ENCODE peak calls at places on chromosomes 13 and 19, in four cellular contexts. E, O, X and L are unnamed samples.

GRCh38 chr13:95677564-95678386 is 836 bp downstream of the DNAJC3 start:
- DNase-seq in E (no peak), O (peak; percentile 61), X (peak; percentile 23), L (peak; percentile 45)

GRCh38 chr13:112776971-112777370 is 87.1 kb downstream of the ATP11A start:
- DNase-seq in E (no peak), O (no peak), X (no peak), L (peak; percentile 6)

GRCh38 chr19:16470911-16471811 is 609 bp downstream of the EPS15L1 start:
- DNase-seq in E (no peak), O (peak; percentile 52), X (peak; percentile 55), L (no peak)

GRCh38 chr19:22622020-22622419 is 12.1 kb upstream of the ZNF492 start:
- DNase-seq in E (no peak), O (no peak), X (no peak), L (no peak)

GRCh38 chr19:17445526-17446165 is 2.8 kb downstream of the TMEM221 start:
- DNase-seq in E (no peak), O (no peak), X (no peak), L (no peak)

GRCh38 chr13:91375119-91375729 is 23.2 kb upstream of the GPC5 start:
- DNase-seq in E (no peak), O (peak; percentile 10), X (peak; percentile 8), L (no peak)

GRCh38 chr13:80881495-80882482 is 540.9 kb upstream of the SPRY2 start:
- DNase-seq in E (no peak), O (no peak), X (no peak), L (no peak)

GRCh38 chr13:34993470-34993869 is 51.4 kb downstream of the NBEA start:
- DNase-seq in E (no peak), O (no peak), X (no peak), L (no peak)

GRCh38 chr13:28489536-28489935 is 5.4 kb downstream of the FLT1 start:
- DNase-seq in E (no peak), O (no peak), X (peak; percentile 45), L (no peak)

GRCh38 chr19:41795031-41795461 is 1.3 kb upstream of the CEACAM3 start:
- DNase-seq in E (peak; percentile 71), O (peak; percentile 70), X (peak; percentile 16), L (no peak)

GRCh38 chr19:757811-758668 is 7.1 kb downstream of the MISP start:
- DNase-seq in E (no peak), O (no peak), X (no peak), L (no peak)

DNA sequence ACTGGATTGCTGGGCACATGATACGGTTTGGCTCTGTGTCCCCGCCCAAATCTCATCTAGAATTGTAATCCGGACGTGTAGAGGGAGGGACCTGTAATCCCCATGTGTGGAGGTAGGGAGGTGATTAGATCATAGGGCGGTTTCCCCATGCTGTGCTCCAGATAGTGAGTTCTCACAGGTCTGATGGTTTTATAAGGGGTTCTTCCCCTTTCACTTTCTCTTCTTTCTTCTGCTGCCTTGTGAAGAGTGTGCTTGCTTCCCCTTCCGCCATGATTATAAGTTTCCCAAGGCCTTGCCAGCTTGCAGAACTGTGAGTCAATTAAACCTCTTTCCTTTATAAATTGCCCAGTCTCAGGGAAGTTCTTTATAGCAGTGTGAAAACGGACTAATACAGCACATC is 32.6 kb upstream of the MTIF3 start:
- DNase-seq in E (no peak), O (no peak), X (no peak), L (no peak)
- TF ChIP-seq POLR2A in E (no peak), O (no peak), X (no peak), L (no peak)

DNA sequence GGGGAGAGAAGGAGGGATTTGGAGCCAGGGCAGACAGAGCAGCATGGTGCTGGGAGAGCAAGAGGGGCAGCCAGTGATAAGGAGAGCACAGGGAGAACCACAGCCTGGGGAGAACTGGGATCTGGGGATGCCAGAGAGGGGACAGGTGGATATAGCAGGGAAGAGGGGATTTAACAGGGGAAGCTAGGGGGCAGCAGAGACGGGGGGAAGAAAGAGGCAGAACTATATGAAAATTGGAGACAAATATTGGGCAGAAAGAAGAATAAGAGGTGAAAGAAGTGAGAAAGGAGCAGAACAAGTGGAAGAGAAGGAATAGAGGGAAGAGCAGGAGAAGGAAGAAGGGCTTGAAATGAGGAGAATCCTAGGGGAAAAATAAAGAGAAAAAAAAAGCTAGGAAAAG is 6.5 kb upstream of the ZNF528 start:
- DNase-seq in E (no peak), O (no peak), X (no peak), L (no peak)
- H3K9me3 ChIP-seq in E (peaks cover 11% of the 10 kb centered on the region), O (peaks cover 46% of the 10 kb centered on the region), X (peaks cover 43% of the 10 kb centered on the region), L (peaks cover 21% of the 10 kb centered on the region)

DNA sequence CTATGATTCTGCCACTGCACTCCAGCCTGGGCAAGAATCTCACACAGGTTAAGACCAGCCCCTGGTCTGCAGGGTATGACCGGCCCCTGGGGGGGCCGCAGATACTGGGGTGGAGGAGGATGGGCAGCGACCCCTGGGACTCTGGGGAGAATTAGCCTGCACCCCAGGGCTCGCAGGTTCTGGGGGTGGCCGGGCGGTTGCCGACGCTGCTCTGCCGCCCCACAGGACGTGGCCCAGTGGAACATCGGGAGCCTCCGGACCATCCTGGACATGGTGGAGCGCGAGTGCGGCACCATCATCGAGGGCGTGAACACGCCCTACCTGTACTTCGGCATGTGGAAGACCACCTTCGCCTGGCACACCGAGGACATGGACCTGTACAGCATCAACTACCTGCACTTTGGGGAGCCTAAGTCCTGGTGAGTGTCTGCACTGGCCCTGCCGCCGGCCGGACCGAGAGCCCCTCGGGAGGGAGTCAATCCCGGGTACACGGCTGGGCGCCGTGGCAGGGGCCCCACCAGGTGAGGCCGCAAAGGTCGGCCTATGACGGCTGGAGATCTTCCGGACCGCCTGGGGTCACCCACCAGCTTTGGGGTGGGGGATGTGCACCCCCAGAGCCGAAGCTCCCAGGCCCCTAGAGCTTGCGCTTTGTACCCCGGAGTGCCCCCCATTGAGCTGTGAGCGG is 78.5 kb downstream of the KDM4B start:
- DNase-seq in E (no peak), O (no peak), X (no peak), L (no peak)
- H3K4me1 ChIP-seq in E (peaks cover 20% of the 10 kb centered on the region), O (peaks cover 37% of the 10 kb centered on the region), X (peaks cover 21% of the 10 kb centered on the region), L (no peaks in the 10 kb centered on the region)

DNA sequence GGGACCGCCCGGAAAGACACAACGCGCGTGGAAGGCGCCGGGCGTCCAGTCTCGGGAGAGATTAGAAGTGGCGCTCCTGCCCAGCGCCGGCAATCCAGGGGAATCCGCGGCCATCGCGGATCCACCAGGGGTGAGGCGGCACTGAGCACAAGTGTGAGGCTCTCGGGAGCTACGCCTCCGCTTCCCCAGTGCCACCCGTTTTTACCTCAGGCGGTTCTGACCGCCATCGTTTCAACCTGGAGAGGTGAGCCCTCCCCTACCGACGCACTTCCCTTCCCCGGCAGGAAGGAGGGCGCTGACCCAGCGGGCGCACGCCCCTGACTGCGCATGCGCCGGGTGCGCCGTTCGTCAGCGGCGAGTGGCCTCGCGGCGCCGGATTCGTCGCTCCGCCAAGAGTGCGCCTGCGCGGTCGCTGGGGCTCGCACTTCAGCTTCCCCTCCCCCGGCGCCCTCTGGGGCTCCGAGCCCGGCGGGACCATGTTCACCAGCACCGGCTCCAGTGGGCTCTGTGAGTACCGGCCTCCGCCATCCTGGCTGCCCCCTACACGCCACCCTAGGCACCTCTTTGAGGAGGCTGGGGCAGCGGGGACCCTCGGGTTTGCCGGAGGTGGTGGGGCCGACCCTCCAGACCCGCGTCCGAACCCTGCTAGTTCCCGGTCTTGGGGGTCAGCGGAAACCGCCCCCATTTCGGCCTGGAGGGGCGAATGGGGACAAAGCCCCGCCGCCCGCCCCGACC is at the start of gene UBAC2:
- DNase-seq in E (peak; percentile 78), O (peak; percentile 96), X (peak; percentile 91), L (peak; percentile 96)
- TF ChIP-seq POLR2A in E (peak; percentile 97), O (peak; percentile 96), X (peak; percentile 98), L (peak; percentile 99)

DNA sequence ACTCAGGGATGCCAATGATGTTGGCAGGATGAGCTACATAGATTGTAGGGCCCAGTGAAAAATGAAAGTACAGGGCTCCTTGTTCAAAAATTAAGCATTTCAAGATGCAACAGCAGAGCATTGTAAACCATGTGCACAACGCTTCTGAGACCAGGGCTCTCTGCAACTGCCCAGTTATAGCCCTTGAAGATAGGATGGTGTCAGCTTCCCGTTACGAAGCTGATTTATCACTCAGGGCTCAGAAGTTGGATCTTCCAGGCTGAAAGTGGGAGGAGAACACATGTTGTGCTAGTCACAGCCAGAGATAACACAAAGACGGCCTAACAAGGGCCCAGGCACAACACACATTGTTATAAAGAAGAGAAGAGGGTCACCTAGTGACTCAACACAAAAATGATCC is 466.7 kb downstream of the TUBA3C start:
- DNase-seq in E (no peak), O (no peak), X (no peak), L (no peak)
- H3K9me3 ChIP-seq in E (no peaks in the 10 kb centered on the region), O (no peaks in the 10 kb centered on the region), X (no peaks in the 10 kb centered on the region), L (no peaks in the 10 kb centered on the region)

GRCh38 chr13:52414963-52415362 is 9.0 kb upstream of the THSD1 start:
- DNase-seq in E (no peak), O (no peak), X (peak; percentile 69), L (no peak)

GRCh38 chr13:52406629-52407028 is 657 bp upstream of the THSD1 start:
- DNase-seq in E (no peak), O (no peak), X (no peak), L (no peak)

GRCh38 chr13:52414051-52414450 is 8.1 kb upstream of the THSD1 start:
- DNase-seq in E (no peak), O (no peak), X (no peak), L (no peak)

GRCh38 chr13:52412128-52412527 is 6.2 kb upstream of the THSD1 start:
- DNase-seq in E (no peak), O (no peak), X (no peak), L (no peak)

GRCh38 chr13:52411629-52412028 is 5.7 kb upstream of the THSD1 start:
- DNase-seq in E (no peak), O (no peak), X (peak; percentile 81), L (no peak)
- H3K4me1 ChIP-seq in E (no peaks in the 10 kb centered on the region), O (no peaks in the 10 kb centered on the region), X (peaks cover 16% of the 10 kb centered on the region), L (no peaks in the 10 kb centered on the region)

DNA sequence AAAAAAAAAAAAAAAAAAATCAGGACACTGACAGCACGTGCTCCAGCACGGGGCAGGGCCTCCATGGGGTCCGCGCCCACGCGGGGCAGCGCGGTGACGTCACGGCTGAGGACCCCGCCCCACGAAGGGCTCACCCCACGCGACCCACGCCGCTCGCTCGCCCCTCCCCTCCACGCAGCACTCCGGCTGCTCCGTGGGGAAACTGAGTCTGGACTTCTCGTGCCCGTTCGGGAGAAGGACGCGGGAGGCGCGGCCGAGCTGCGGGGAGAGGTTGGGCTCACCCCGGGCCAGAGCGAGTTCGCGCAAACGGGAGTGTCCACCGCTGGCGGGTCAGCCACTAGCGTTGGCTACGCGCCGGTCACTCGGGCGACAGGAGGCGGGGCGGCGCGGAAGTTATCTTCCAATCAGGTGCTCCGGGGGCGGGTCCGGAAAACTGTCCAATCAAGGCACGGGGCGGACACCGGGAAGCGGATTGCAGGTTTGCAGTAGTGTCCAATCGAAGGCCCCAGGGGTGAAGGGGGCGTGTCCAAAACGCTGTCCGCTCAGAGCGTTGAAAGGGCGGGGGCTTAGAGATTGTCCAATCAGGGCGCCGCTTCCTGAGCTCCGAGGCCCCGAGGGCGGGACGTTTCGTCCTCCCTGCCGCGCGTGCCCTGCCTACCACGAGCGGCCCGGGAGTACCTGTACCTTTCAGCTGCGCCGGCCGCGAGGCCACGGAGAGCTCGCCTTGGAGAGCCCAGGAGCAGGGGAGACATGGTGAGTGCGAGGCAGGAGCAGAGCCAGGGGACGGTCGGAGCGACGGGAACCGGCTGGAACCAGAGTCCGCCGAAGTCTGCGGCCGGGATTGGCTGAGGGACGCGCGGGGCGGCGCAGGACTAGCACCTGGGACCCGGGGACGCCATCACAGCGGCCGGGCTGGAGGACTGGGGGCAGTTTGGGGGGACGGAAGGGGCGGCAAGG is at the start of gene ZNF57:
- DNase-seq in E (peak; percentile 100), O (peak; percentile 100), X (peak; percentile 98), L (peak; percentile 100)
- TF ChIP-seq POLR2A in E (no peak), O (peak; percentile 74), X (no peak), L (peak; percentile 40)